ENCODE peak calls at places on chromosomes 2 and 18, in nine cellular contexts. R is epithelial cell of proximal tubule, S is astrocyte, I is tibial artery, E is heart left ventricle, K is fibroblast of the aortic adventitia, A is choroid plexus epithelial cell, F is uterus, Z is hepatocyte. B is an unnamed sample.
A peak's percentile ranks its signal among the peaks of the same experiment; 100 is the strongest.

GRCh38 chr2:203340791-203341487 is 12.7 kb downstream of the ABI2 start:
- DNase-seq in S (peak; percentile 89), K (peak; percentile 88), E (no peak), Z (no peak), R (peak; percentile 67), I (no peak), F (no peak), A (peak; percentile 82), B (no peak)

GRCh38 chr2:128274218-128274617 is 44.5 kb downstream of the HS6ST1 start:
- DNase-seq in E (no peak), Z (no peak), F (no peak), K (no peak), R (no peak), I (no peak), S (no peak), A (no peak), B (no peak)

GRCh38 chr2:217510790-217511291 is 492.0 kb downstream of the TNS1 start:
- DNase-seq in A (peak; percentile 95), E (no peak), F (peak; percentile 78), R (peak; percentile 46), Z (peak; percentile 91), I (peak; percentile 47), K (peak; percentile 93), S (peak; percentile 74), B (peak; percentile 81)

GRCh38 chr18:35104391-35105051 is 63.3 kb downstream of the MAPRE2 start:
- DNase-seq in A (no peak), E (no peak), I (no peak), K (no peak), R (no peak), F (no peak), Z (no peak), S (no peak), B (no peak)

GRCh38 chr2:149331023-149331400 is 625 bp downstream of the LYPD6 start:
- DNase-seq in I (no peak), Z (peak; percentile 27), E (no peak), A (no peak), S (peak; percentile 0), K (no peak), F (no peak), R (no peak), B (no peak)

GRCh38 chr2:112021781-112022231 is 33.3 kb upstream of the TMEM87B start:
- DNase-seq in I (no peak), S (peak; percentile 70), E (no peak), F (no peak), Z (no peak), K (peak; percentile 6), A (peak; percentile 36), R (no peak), B (no peak)

GRCh38 chr2:128305555-128306080 is 13.1 kb downstream of the HS6ST1 start:
- DNase-seq in A (no peak), S (no peak), R (no peak), F (no peak), Z (no peak), E (peak; percentile 56), K (no peak), I (no peak), B (no peak)

GRCh38 chr2:219253753-219254589 is at the start of gene TUBA4A:
- DNase-seq in R (no peak), S (peak; percentile 18), K (peak; percentile 43), I (peak; percentile 85), E (peak; percentile 93), Z (peak; percentile 89), A (peak; percentile 55), F (peak; percentile 72), B (peak; percentile 54)

GRCh38 chr2:65458999-65459398 is 26.6 kb upstream of the SPRED2 start:
- DNase-seq in F (no peak), K (no peak), I (no peak), S (peak; percentile 76), E (no peak), A (no peak), R (peak; percentile 18), Z (no peak), B (no peak)

DNA sequence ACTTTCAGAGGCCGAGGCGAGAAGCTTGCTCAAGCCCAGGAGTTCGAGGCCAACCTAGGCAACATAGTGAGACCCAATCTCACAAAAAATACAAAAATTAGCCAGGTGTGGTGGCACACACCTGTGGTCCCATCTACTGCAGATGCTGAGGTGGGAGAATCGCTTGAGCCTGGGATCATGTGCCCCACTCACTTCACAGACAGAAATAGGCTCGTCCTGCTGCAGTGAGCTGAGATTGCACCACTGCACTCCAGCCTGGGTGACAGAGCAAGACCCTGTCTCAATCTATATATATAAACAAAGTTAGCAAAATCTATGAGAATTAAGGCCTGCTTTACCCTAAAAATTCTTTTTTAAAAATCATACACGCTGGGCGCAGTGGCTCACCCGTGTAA is 50.8 kb downstream of the TEX44 start:
- DNase-seq in E (no peak), K (no peak), A (no peak), Z (no peak), S (no peak), R (no peak), F (no peak), I (no peak), B (no peak)
- H3K4me3 ChIP-seq in E (no peak overlapping the region), K (no peak overlapping the region), A (no peak overlapping the region), Z (no peak overlapping the region), S (no peak overlapping the region), R (no peak overlapping the region), F (no peak overlapping the region), I (no peak overlapping the region), B (no peak overlapping the region)

GRCh38 chr18:27004056-27004829 is 138.7 kb upstream of the AQP4 start:
- DNase-seq in E (no peak), S (no peak), R (no peak), I (no peak), Z (no peak), F (no peak), K (peak; percentile 29), A (peak; percentile 34), B (no peak)

GRCh38 chr18:27008575-27008974 is 143.1 kb upstream of the AQP4 start:
- DNase-seq in R (no peak), A (no peak), I (no peak), K (no peak), E (no peak), F (no peak), S (no peak), Z (no peak), B (no peak)

GRCh38 chr18:27009293-27009692 is 143.8 kb upstream of the AQP4 start:
- DNase-seq in Z (no peak), A (no peak), K (no peak), R (no peak), E (no peak), F (no peak), I (no peak), S (no peak), B (no peak)

GRCh38 chr18:27005589-27005988 is 140.1 kb upstream of the AQP4 start:
- DNase-seq in S (no peak), F (no peak), Z (peak; percentile 9), I (no peak), R (no peak), A (peak; percentile 24), E (no peak), K (peak; percentile 0), B (no peak)

GRCh38 chr18:27007880-27008279 is 142.4 kb upstream of the AQP4 start:
- DNase-seq in I (no peak), R (no peak), E (no peak), A (no peak), F (no peak), K (no peak), Z (no peak), S (no peak), B (no peak)
- H3K4me3 ChIP-seq in I (no peak overlapping the region), R (no peak overlapping the region), E (no peak overlapping the region), A (no peak overlapping the region), F (no peak overlapping the region), K (no peak overlapping the region), Z (no peak overlapping the region), S (no peak overlapping the region), B (no peak overlapping the region)

DNA sequence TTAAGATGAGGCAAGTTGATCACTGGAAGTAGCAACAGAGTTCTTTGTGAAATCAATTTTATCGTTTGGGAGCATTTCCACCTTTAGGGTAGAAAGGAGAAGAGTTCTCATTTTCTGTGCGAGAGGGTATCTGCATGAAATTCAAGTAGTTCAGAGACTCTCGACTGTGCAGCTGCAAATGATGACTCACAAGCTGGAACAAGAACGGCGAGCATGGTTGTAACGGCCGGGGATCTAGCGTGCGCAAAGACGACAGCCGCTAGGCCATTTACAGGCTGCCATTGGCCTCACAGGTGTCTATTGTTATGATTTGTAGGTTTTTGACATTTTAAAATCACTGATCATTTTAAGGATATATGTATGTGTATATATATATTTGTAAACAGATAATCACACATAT is 5.2 kb downstream of the KLHL29 start:
- DNase-seq in A (no peak), F (peak; percentile 33), Z (no peak), K (no peak), S (no peak), R (no peak), E (no peak), I (no peak), B (peak; percentile 86)
- H3K4me3 ChIP-seq in A (no peak overlapping the region), F (no peak overlapping the region), Z (no peak overlapping the region), K (no peak overlapping the region), S (no peak overlapping the region), R (no peak overlapping the region), E (no peak overlapping the region), I (no peak overlapping the region), B (peak overlapping the region; percentile 46)

GRCh38 chr18:36724591-36725001 is 104.2 kb downstream of the TPGS2 start:
- DNase-seq in R (no peak), F (peak; percentile 19), K (peak; percentile 61), Z (no peak), E (no peak), A (peak; percentile 4), I (peak; percentile 59), S (peak; percentile 38), B (no peak)
- H3K4me3 ChIP-seq in R (no peak overlapping the region), F (no peak overlapping the region), K (peak overlapping the region; percentile 25), Z (no peak overlapping the region), E (no peak overlapping the region), A (no peak overlapping the region), I (peak overlapping the region; percentile 36), S (no peak overlapping the region), B (no peak overlapping the region)

DNA sequence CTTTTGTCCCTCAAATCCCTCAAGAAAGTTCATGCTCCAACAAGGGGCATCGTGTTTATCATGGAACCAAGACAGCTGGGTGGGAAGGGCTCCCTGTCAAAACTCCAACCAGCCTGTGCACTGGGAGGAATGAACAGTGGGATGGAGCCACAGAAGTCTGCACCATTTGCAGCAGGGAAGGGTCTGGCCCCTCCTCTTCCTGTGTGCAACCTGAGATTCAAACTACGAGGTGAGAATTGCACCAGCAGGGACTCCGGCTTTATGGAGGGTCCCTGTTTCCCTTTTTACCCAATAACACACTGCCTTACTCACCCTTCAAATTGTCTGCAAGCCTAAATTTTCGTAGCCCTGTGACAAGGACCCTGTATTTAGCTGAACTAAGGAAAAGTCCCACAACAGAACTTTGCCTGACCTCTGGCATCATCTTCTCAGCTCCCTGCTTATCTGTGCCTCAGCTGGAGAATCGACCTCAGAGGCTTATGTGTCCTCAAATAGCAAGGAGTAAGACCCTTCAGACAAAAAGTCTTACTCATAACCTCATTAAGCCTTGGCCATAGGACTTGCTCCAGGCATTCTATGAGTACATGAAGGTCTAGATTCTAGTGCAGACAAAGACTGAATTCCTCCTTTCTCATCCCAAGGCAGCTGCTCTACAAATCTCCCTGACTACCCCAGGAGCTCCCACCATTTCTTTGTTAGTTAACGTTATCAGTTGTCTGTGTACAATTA is 178.3 kb upstream of the SERPINE2 start:
- DNase-seq in A (no peak), F (no peak), S (no peak), Z (no peak), I (no peak), R (no peak), K (no peak), E (no peak), B (no peak)
- H3K4me3 ChIP-seq in A (no peak overlapping the region), F (no peak overlapping the region), S (no peak overlapping the region), Z (no peak overlapping the region), I (no peak overlapping the region), R (no peak overlapping the region), K (no peak overlapping the region), E (no peak overlapping the region), B (no peak overlapping the region)

B was measured in Jurkat, Clone E6-1.